ENCODE peak calls at places on chromosomes 4 and X, in six cellular contexts. T is CD8-positive, alpha-beta T cell; A is nephron progenitor cell; P is kidney epithelial cell; X is WTC11; K is left ventricle myocardium inferior. O is an unnamed sample.

GRCh38 chr4:75512336-75513211 is 1.6 kb downstream of the RCHY1 start:
- DNase-seq in T (no peak), A (no peak), P (peak), X (no peak), K (no peak), O (no peak)

GRCh38 chr4:178165251-178165650 is 723.0 kb upstream of the AGA start:
- DNase-seq in T (no peak), A (no peak), P (no peak), X (no peak), K (no peak), O (no peak)

GRCh38 chrX:124354648-124355047 is 8.3 kb downstream of the SH2D1A start:
- DNase-seq in T (no peak), A (no peak), P (no peak), X (no peak), K (no peak), O (no peak)

GRCh38 chr4:185405296-185405999 is 8.8 kb downstream of the ANKRD37 start:
- DNase-seq in T (no peak), A (no peak), P (no peak), X (no peak), K (no peak), O (no peak)

GRCh38 chrX:149365061-149365460 is 140.0 kb downstream of the IDS start:
- DNase-seq in T (no peak), A (no peak), P (peak), X (no peak), K (no peak), O (no peak)

GRCh38 chr4:105472871-105473339 is 957 bp downstream of the PPA2 start:
- DNase-seq in T (no peak), A (no peak), P (no peak), X (no peak), K (no peak), O (no peak)

GRCh38 chrX:15598031-15598430 is 2.7 kb downstream of the ACE2 start:
- DNase-seq in T (no peak), A (no peak), P (no peak), X (no peak), K (no peak), O (no peak)

GRCh38 chr4:121898150-121898549 is 27.9 kb upstream of the BBS7 start:
- DNase-seq in T (peak), A (no peak), P (no peak), X (peak), K (no peak), O (no peak)

GRCh38 chr4:23903859-23904438 is 14.1 kb upstream of the PPARGC1A start:
- DNase-seq in T (no peak), A (no peak), P (no peak), X (no peak), K (no peak), O (no peak)

GRCh38 chr4:63063765-63064164 is 1345.5 kb downstream of the TECRL start:
- DNase-seq in T (no peak), A (no peak), P (no peak), X (no peak), K (no peak), O (no peak)

GRCh38 chr4:74537459-74537858 is 92.5 kb downstream of the AREG start:
- DNase-seq in T (no peak), A (no peak), P (no peak), X (no peak), K (no peak), O (no peak)

GRCh38 chr4:36226430-36227227 is 17.7 kb downstream of the ARAP2 start:
- DNase-seq in T (no peak), A (no peak), P (no peak), X (no peak), K (no peak), O (no peak)

GRCh38 chr4:86974481-86975050 is 39.8 kb downstream of the AFF1 start:
- DNase-seq in T (no peak), A (no peak), P (no peak), X (no peak), K (no peak), O (no peak)

GRCh38 chr4:128381748-128382559 is 94.3 kb upstream of the PGRMC2 start:
- DNase-seq in T (no peak), A (no peak), P (no peak), X (no peak), K (no peak), O (no peak)

GRCh38 chr4:114364857-114365256 is 233.8 kb upstream of the UGT8 start:
- DNase-seq in T (no peak), A (no peak), P (peak), X (no peak), K (no peak), O (no peak)

GRCh38 chr4:17812801-17813200 is 2.0 kb downstream of the NCAPG start:
- DNase-seq in T (no peak), A (no peak), P (no peak), X (no peak), K (no peak), O (no peak)

GRCh38 chrX:19388064-19388679 is 44.4 kb downstream of the PDHA1 start:
- DNase-seq in T (no peak), A (no peak), P (no peak), X (no peak), K (no peak), O (no peak)

GRCh38 chr4:39046243-39046642 is 14.0 kb upstream of the TMEM156 start:
- DNase-seq in T (no peak), A (no peak), P (no peak), X (no peak), K (no peak), O (peak)

GRCh38 chr4:40576651-40577480 is 52.8 kb downstream of the RBM47 start:
- DNase-seq in T (no peak), A (peak), P (peak), X (no peak), K (peak), O (peak)

GRCh38 chr4:145812902-145813301 is 125.7 kb downstream of the ZNF827 start:
- DNase-seq in T (no peak), A (no peak), P (no peak), X (no peak), K (no peak), O (no peak)

GRCh38 chr4:174388744-174389143 is 105.0 kb downstream of the CEP44 start:
- DNase-seq in T (no peak), A (no peak), P (no peak), X (no peak), K (no peak), O (no peak)
- TF ChIP-seq CTCF in T (no peak), A (no peak), P (no peak), X (no peak), K (no peak), O (no peak)

DNA sequence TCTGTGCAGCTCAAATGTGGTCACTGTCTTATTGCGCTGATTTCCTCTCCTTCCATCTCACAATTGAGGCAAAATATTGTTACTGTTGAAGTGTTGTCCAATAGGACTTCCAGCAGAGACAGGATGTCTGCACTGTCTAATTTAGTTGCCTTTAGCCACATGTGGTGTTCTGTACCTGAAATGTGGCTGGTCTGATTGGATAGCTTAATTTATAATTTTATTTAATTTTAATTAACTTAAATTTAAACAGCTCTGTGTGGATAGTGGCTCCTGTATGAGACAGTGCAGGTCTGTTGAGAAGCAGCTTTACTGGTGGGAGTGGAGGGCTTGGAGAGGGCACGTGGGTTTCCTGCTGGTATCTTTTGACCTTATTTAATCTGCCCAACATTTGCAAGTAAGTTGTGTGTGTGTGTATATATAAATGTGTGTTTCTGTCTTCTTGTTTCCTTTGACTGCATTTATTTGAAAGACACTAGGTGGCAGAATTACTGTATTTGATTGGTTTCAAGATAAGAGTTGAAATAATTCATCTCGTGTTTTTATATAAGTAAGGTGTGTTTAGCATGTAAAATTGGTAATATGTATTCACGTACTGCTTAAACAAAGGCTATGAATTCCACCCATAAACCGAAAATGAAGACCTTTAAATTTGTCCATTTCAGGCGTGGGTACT is 55.3 kb upstream of the MSANTD1 start:
- DNase-seq in T (no peak), A (no peak), P (no peak), X (no peak), K (no peak), O (peak)
- TF ChIP-seq CTCF in T (peak), A (no peak), P (peak), X (no peak), K (peak), O (peak)

DNA sequence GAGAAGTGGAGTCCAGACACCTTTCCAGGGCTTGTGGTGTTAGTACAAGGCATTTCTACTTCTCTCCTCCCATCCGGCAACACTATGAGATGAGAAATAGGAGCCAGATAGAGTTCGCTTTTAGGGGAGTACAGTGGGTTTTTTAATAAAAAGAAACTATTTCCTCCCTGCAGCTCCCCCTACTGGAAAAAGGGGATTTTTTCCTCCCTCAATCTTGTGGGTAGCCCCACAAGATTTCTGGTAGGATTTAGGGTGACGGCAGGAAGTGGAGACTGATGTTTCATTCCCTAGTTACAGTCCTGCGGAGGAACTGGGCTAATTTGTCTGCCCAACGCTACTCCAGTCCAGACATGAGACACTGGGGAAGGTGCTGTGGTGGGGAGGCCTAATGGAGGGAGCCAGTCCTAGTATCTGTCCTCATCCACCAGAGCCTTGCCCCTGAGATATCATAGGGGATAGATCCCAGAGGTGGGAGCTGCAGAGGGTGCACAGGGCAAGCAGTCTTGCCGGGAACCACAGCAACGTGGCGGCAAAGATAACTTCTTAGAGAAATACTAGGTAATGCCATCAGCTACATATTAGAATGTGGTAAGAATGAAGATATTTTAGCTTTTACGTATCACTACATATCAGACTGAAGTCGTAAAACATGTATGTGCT is 45.6 kb upstream of the PRKG2 start:
- DNase-seq in T (no peak), A (peak), P (no peak), X (peak), K (no peak), O (no peak)
- TF ChIP-seq CTCF in T (no peak), A (peak), P (peak), X (peak), K (no peak), O (no peak)

DNA sequence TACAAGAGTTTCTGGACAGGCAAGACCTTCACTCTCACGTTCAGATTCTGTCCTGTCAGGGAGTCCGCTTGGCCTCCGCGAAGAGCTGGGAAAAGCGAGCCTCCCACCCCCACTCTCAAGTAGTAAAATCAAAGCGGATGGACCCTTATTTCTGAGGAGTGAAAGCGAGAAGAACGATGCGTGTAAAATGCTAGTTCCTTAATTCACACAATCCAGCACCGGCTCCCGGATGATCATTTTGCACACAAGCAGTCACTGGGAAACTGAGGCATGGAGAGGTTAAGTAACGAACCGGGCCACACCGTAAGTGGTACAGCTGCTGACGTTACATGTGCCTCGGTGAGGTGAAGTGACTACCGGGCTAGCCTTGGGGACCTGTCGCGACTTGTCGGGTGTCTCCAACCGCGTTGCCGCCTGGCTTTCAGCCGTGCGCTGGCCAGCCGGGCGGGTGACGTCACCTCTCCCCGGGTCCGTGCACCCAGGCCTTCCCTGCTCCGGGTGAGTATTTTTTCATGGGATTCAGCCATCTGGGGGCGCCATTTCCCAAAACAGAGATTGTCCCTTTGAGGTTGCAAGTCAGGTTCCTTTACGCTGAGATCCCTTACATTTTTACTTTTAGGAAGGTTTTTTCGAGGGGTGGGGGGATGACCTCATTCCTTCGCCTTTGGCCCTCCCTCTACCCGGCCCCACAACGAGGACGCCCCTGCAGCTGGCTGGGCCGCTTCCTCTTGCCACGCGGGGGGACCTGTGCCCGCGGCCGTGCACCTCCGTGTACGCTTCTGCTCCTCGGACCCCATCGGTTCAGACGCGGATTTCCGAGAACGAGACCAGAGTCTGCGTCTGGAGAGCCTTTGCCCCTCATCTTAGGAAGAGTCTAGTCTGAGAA is 3.4 kb upstream of the SFRP2 start:
- DNase-seq in T (no peak), A (peak), P (no peak), X (peak), K (no peak), O (peak)
- TF ChIP-seq CTCF in T (no peak), A (peak), P (peak), X (peak), K (peak), O (no peak)

DNA sequence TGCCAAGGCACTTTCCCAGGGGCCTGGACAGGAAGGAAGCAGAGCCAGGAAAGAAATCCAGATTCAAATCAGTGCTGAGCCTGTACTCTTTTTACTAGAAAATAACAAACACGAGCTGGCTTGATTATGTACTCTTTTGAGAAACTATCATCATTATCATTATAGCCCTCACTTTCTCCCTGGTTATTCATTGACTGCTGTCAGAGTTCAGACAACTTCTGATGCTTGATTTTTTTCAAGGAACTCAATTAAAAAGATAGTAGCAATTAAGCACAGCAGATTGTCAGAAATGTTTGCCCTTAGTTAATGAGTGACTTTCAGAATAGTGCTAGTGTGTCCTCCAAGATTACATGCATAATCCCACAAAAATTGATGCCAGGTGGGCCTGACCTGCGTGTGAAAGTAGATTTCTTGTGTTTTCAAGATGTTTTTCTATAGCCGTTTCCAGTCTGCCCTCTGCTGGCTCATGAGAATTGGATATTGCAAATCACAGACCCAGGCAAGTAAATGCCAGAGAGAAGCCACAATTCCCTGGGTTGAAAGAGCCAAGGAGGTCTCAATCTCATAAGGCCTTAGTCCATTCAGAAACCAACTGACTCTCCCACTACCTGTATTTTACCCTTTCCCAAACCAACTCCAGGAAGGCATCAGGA is 14.3 kb upstream of the PNPLA4 start:
- DNase-seq in T (no peak), A (peak), P (no peak), X (peak), K (no peak), O (no peak)
- TF ChIP-seq CTCF in T (no peak), A (peak), P (peak), X (no peak), K (peak), O (peak)

GRCh38 chrX:115988825-115989224 is 181.7 kb upstream of the AGTR2 start:
- DNase-seq in T (no peak), A (no peak), P (no peak), X (no peak), K (no peak), O (no peak)
- TF ChIP-seq CTCF in T (no peak), A (peak), P (peak), X (no peak), K (no peak), O (no peak)

GRCh38 chr4:116180056-116180690 is 905.2 kb downstream of the TRAM1L1 start:
- DNase-seq in T (no peak), A (no peak), P (no peak), X (no peak), K (no peak), O (no peak)
- TF ChIP-seq CTCF in T (no peak), A (peak), P (peak), X (peak), K (peak), O (peak)

O was measured in adrenal gland.